ENCODE peak calls at places on chromosomes 6 and 20, in nine cellular contexts. One of them, this sample, is unnamed.

GRCh38 chr20:44398303-44398702 is 42.8 kb downstream of the HNF4A start:
- DNase-seq in uterus: no peak
- DNase-seq in GM13977: no peak
- DNase-seq in upper lobe of right lung: no peak
- DNase-seq in GM20000: no peak
- DNase-seq in psoas muscle: no peak
- DNase-seq in fibroblast of mammary gland: peak; percentile 93
- DNase-seq in H9: no peak
- DNase-seq in endothelial cell of umbilical vein: no peak
- DNase-seq in this sample: no peak

GRCh38 chr20:31606928-31607639 is 2.0 kb downstream of the ID1 start:
- DNase-seq in psoas muscle: no peak
- DNase-seq in uterus: no peak
- DNase-seq in upper lobe of right lung: peak; percentile 74
- DNase-seq in GM13977: peak; percentile 26
- DNase-seq in endothelial cell of umbilical vein: peak; percentile 60
- DNase-seq in H9: peak; percentile 69
- DNase-seq in fibroblast of mammary gland: peak; percentile 79
- DNase-seq in GM20000: peak; percentile 33
- DNase-seq in this sample: no peak

GRCh38 chr6:168456907-168457771 is 16.2 kb downstream of the SMOC2 start:
- DNase-seq in upper lobe of right lung: no peak
- DNase-seq in H9: no peak
- DNase-seq in GM13977: no peak
- DNase-seq in uterus: no peak
- DNase-seq in endothelial cell of umbilical vein: no peak
- DNase-seq in fibroblast of mammary gland: no peak
- DNase-seq in GM20000: no peak
- DNase-seq in psoas muscle: no peak
- DNase-seq in this sample: no peak

GRCh38 chr6:5665173-5665572 is 341.6 kb downstream of the NRN1 start:
- DNase-seq in GM20000: no peak
- DNase-seq in uterus: no peak
- DNase-seq in H9: no peak
- DNase-seq in endothelial cell of umbilical vein: no peak
- DNase-seq in GM13977: no peak
- DNase-seq in upper lobe of right lung: no peak
- DNase-seq in fibroblast of mammary gland: no peak
- DNase-seq in psoas muscle: no peak
- DNase-seq in this sample: no peak

GRCh38 chr6:36547646-36548400 is 544 bp upstream of the STK38 start:
- DNase-seq in uterus: no peak
- DNase-seq in GM20000: no peak
- DNase-seq in fibroblast of mammary gland: no peak
- DNase-seq in H9: peak; percentile 28
- DNase-seq in upper lobe of right lung: no peak
- DNase-seq in psoas muscle: no peak
- DNase-seq in endothelial cell of umbilical vein: no peak
- DNase-seq in GM13977: no peak
- DNase-seq in this sample: no peak

GRCh38 chr6:87430499-87430898 is 22.7 kb downstream of the CFAP206 start:
- DNase-seq in upper lobe of right lung: no peak
- DNase-seq in GM13977: no peak
- DNase-seq in psoas muscle: no peak
- DNase-seq in fibroblast of mammary gland: no peak
- DNase-seq in endothelial cell of umbilical vein: no peak
- DNase-seq in GM20000: no peak
- DNase-seq in uterus: no peak
- DNase-seq in H9: no peak
- DNase-seq in this sample: no peak

GRCh38 chr20:18224968-18225568 is 63.3 kb upstream of the ZNF133 start:
- DNase-seq in upper lobe of right lung: no peak
- DNase-seq in uterus: no peak
- DNase-seq in GM13977: no peak
- DNase-seq in endothelial cell of umbilical vein: peak; percentile 83
- DNase-seq in GM20000: no peak
- DNase-seq in fibroblast of mammary gland: peak; percentile 79
- DNase-seq in H9: no peak
- DNase-seq in psoas muscle: peak; percentile 68
- DNase-seq in this sample: no peak

GRCh38 chr6:165636415-165637048 is 26.5 kb downstream of the PDE10A start:
- DNase-seq in psoas muscle: no peak
- DNase-seq in uterus: no peak
- DNase-seq in H9: peak; percentile 42
- DNase-seq in GM20000: no peak
- DNase-seq in GM13977: no peak
- DNase-seq in upper lobe of right lung: no peak
- DNase-seq in fibroblast of mammary gland: no peak
- DNase-seq in endothelial cell of umbilical vein: peak; percentile 64
- DNase-seq in this sample: no peak

GRCh38 chr6:153436346-153436745 is 305.3 kb upstream of the RGS17 start:
- DNase-seq in GM13977: no peak
- DNase-seq in fibroblast of mammary gland: no peak
- DNase-seq in H9: peak; percentile 30
- DNase-seq in endothelial cell of umbilical vein: no peak
- DNase-seq in uterus: no peak
- DNase-seq in psoas muscle: no peak
- DNase-seq in GM20000: no peak
- DNase-seq in upper lobe of right lung: no peak
- DNase-seq in this sample: no peak

GRCh38 chr6:29797120-29797519 is 30.5 kb upstream of the HLA-G start:
- DNase-seq in endothelial cell of umbilical vein: no peak
- DNase-seq in upper lobe of right lung: no peak
- DNase-seq in GM20000: no peak
- DNase-seq in GM13977: no peak
- DNase-seq in psoas muscle: no peak
- DNase-seq in fibroblast of mammary gland: peak; percentile 95
- DNase-seq in uterus: no peak
- DNase-seq in H9: no peak
- DNase-seq in this sample: no peak

GRCh38 chr20:15862178-15862577 is 711.1 kb downstream of the KIF16B start:
- DNase-seq in psoas muscle: no peak
- DNase-seq in endothelial cell of umbilical vein: no peak
- DNase-seq in uterus: no peak
- DNase-seq in fibroblast of mammary gland: no peak
- DNase-seq in GM20000: no peak
- DNase-seq in GM13977: no peak
- DNase-seq in H9: no peak
- DNase-seq in upper lobe of right lung: no peak
- DNase-seq in this sample: no peak

GRCh38 chr6:1552296-1552761 is 57.4 kb upstream of the FOXC1 start:
- DNase-seq in H9: no peak
- DNase-seq in GM13977: peak; percentile 72
- DNase-seq in psoas muscle: no peak
- DNase-seq in GM20000: peak; percentile 53
- DNase-seq in upper lobe of right lung: no peak
- DNase-seq in fibroblast of mammary gland: peak; percentile 69
- DNase-seq in endothelial cell of umbilical vein: peak; percentile 15
- DNase-seq in uterus: no peak
- DNase-seq in this sample: peak; percentile 52

GRCh38 chr6:149984778-149985177 is 21.0 kb downstream of the ULBP1 start:
- DNase-seq in uterus: no peak
- DNase-seq in psoas muscle: no peak
- DNase-seq in GM13977: no peak
- DNase-seq in fibroblast of mammary gland: no peak
- DNase-seq in endothelial cell of umbilical vein: no peak
- DNase-seq in GM20000: no peak
- DNase-seq in upper lobe of right lung: no peak
- DNase-seq in H9: no peak
- DNase-seq in this sample: no peak

GRCh38 chr6:78611886-78612480 is 255.4 kb upstream of the IRAK1BP1 start:
- DNase-seq in psoas muscle: no peak
- DNase-seq in upper lobe of right lung: no peak
- DNase-seq in fibroblast of mammary gland: peak; percentile 34
- DNase-seq in GM20000: peak; percentile 11
- DNase-seq in endothelial cell of umbilical vein: peak; percentile 40
- DNase-seq in GM13977: no peak
- DNase-seq in H9: no peak
- DNase-seq in uterus: no peak
- DNase-seq in this sample: no peak

GRCh38 chr6:38080889-38081288 is 261.4 kb downstream of the ZFAND3 start:
- DNase-seq in H9: no peak
- DNase-seq in uterus: no peak
- DNase-seq in GM20000: no peak
- DNase-seq in GM13977: no peak
- DNase-seq in endothelial cell of umbilical vein: peak; percentile 43
- DNase-seq in upper lobe of right lung: no peak
- DNase-seq in psoas muscle: no peak
- DNase-seq in fibroblast of mammary gland: no peak
- DNase-seq in this sample: no peak

GRCh38 chr6:105618247-105618646 is 215.4 kb upstream of the PREP start:
- DNase-seq in endothelial cell of umbilical vein: no peak
- DNase-seq in uterus: no peak
- DNase-seq in psoas muscle: no peak
- DNase-seq in H9: no peak
- DNase-seq in GM13977: no peak
- DNase-seq in GM20000: no peak
- DNase-seq in upper lobe of right lung: no peak
- DNase-seq in fibroblast of mammary gland: no peak
- DNase-seq in this sample: no peak

GRCh38 chr6:83231146-83231545 is 38.0 kb downstream of the RWDD2A start:
- DNase-seq in H9: no peak
- DNase-seq in psoas muscle: no peak
- DNase-seq in upper lobe of right lung: no peak
- DNase-seq in uterus: no peak
- DNase-seq in GM13977: no peak
- DNase-seq in GM20000: no peak
- DNase-seq in endothelial cell of umbilical vein: no peak
- DNase-seq in fibroblast of mammary gland: peak; percentile 44
- DNase-seq in this sample: no peak

GRCh38 chr6:17907467-17908229 is 79.8 kb downstream of the KIF13A start:
- DNase-seq in GM20000: no peak
- DNase-seq in endothelial cell of umbilical vein: no peak
- DNase-seq in upper lobe of right lung: peak; percentile 69
- DNase-seq in H9: no peak
- DNase-seq in fibroblast of mammary gland: peak; percentile 100
- DNase-seq in GM13977: no peak
- DNase-seq in uterus: peak; percentile 71
- DNase-seq in psoas muscle: peak; percentile 90
- DNase-seq in this sample: no peak

GRCh38 chr6:134178230-134179044 is 126.0 kb upstream of the SLC2A12 start:
- DNase-seq in upper lobe of right lung: peak; percentile 84
- DNase-seq in GM13977: peak; percentile 59
- DNase-seq in fibroblast of mammary gland: peak; percentile 96
- DNase-seq in H9: peak; percentile 92
- DNase-seq in uterus: peak; percentile 72
- DNase-seq in psoas muscle: peak; percentile 81
- DNase-seq in endothelial cell of umbilical vein: peak; percentile 94
- DNase-seq in GM20000: peak; percentile 69
- DNase-seq in this sample: peak; percentile 57

GRCh38 chr6:149364558-149364957 is 35.5 kb upstream of the SUMO4 start:
- DNase-seq in GM13977: no peak
- DNase-seq in fibroblast of mammary gland: no peak
- DNase-seq in upper lobe of right lung: no peak
- DNase-seq in H9: no peak
- DNase-seq in uterus: no peak
- DNase-seq in psoas muscle: no peak
- DNase-seq in GM20000: no peak
- DNase-seq in endothelial cell of umbilical vein: no peak
- DNase-seq in this sample: no peak

GRCh38 chr6:118999494-118999893 is 64.5 kb upstream of the MCM9 start:
- DNase-seq in uterus: no peak
- DNase-seq in upper lobe of right lung: no peak
- DNase-seq in endothelial cell of umbilical vein: no peak
- DNase-seq in GM13977: no peak
- DNase-seq in H9: no peak
- DNase-seq in fibroblast of mammary gland: no peak
- DNase-seq in GM20000: no peak
- DNase-seq in psoas muscle: no peak
- DNase-seq in this sample: no peak
- TF ChIP-seq CTCF in uterus: no peak
- TF ChIP-seq CTCF in upper lobe of right lung: no peak
- TF ChIP-seq CTCF in endothelial cell of umbilical vein: no peak
- TF ChIP-seq CTCF in GM13977: no peak
- TF ChIP-seq CTCF in H9: no peak
- TF ChIP-seq CTCF in fibroblast of mammary gland: no peak
- TF ChIP-seq CTCF in GM20000: no peak
- TF ChIP-seq CTCF in psoas muscle: no peak
- TF ChIP-seq CTCF in this sample: no peak

GRCh38 chr20:51680067-51680749 is 88.0 kb downstream of the ATP9A start:
- DNase-seq in fibroblast of mammary gland: no peak
- DNase-seq in endothelial cell of umbilical vein: no peak
- DNase-seq in psoas muscle: no peak
- DNase-seq in uterus: no peak
- DNase-seq in GM13977: no peak
- DNase-seq in upper lobe of right lung: no peak
- DNase-seq in H9: no peak
- DNase-seq in GM20000: no peak
- DNase-seq in this sample: no peak

GRCh38 chr20:51679254-51679921 is 88.8 kb downstream of the ATP9A start:
- DNase-seq in psoas muscle: no peak
- DNase-seq in GM13977: no peak
- DNase-seq in H9: no peak
- DNase-seq in uterus: no peak
- DNase-seq in GM20000: no peak
- DNase-seq in fibroblast of mammary gland: no peak
- DNase-seq in endothelial cell of umbilical vein: no peak
- DNase-seq in upper lobe of right lung: no peak
- DNase-seq in this sample: no peak

GRCh38 chr20:51678041-51678697 is 90.0 kb downstream of the ATP9A start:
- DNase-seq in psoas muscle: peak; percentile 60
- DNase-seq in H9: no peak
- DNase-seq in fibroblast of mammary gland: no peak
- DNase-seq in GM13977: no peak
- DNase-seq in GM20000: no peak
- DNase-seq in uterus: peak; percentile 30
- DNase-seq in endothelial cell of umbilical vein: no peak
- DNase-seq in upper lobe of right lung: no peak
- DNase-seq in this sample: no peak
- TF ChIP-seq CTCF in psoas muscle: no peak
- TF ChIP-seq CTCF in H9: no peak
- TF ChIP-seq CTCF in fibroblast of mammary gland: no peak
- TF ChIP-seq CTCF in GM13977: no peak
- TF ChIP-seq CTCF in GM20000: no peak
- TF ChIP-seq CTCF in uterus: no peak
- TF ChIP-seq CTCF in endothelial cell of umbilical vein: no peak
- TF ChIP-seq CTCF in upper lobe of right lung: no peak
- TF ChIP-seq CTCF in this sample: no peak

GRCh38 chr6:170281331-170282292 is 9.3 kb downstream of the DLL1 start:
- DNase-seq in endothelial cell of umbilical vein: no peak
- DNase-seq in uterus: no peak
- DNase-seq in fibroblast of mammary gland: no peak
- DNase-seq in H9: no peak
- DNase-seq in upper lobe of right lung: peak; percentile 64
- DNase-seq in GM13977: no peak
- DNase-seq in GM20000: no peak
- DNase-seq in psoas muscle: peak; percentile 48
- DNase-seq in this sample: no peak
- TF ChIP-seq CTCF in endothelial cell of umbilical vein: no peak
- TF ChIP-seq CTCF in uterus: no peak
- TF ChIP-seq CTCF in fibroblast of mammary gland: no peak
- TF ChIP-seq CTCF in H9: no peak
- TF ChIP-seq CTCF in upper lobe of right lung: no peak
- TF ChIP-seq CTCF in GM13977: no peak
- TF ChIP-seq CTCF in GM20000: no peak
- TF ChIP-seq CTCF in psoas muscle: no peak
- TF ChIP-seq CTCF in this sample: no peak

DNA sequence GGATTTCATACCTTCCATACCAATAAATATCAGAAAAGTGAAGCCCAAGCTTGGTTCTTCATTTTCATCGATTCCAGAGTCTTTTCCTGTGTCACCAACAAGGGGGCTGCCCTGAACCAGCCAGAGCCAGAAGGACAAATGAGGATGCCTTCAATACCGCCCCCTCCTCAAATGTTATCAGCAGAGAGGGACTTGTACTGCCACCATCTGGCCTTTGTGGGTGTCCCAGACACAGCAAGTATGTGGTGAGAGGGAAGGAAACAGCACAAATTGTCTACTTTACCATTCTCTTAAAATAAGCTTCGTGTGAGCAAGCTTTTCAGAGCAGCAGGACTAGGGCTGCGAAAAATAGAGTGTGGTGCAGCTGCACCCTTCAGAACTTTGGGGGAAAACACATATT is 165.3 kb downstream of the SOBP start:
- DNase-seq in uterus: no peak
- DNase-seq in GM20000: no peak
- DNase-seq in fibroblast of mammary gland: no peak
- DNase-seq in endothelial cell of umbilical vein: peak; percentile 29
- DNase-seq in H9: peak; percentile 66
- DNase-seq in upper lobe of right lung: no peak
- DNase-seq in psoas muscle: no peak
- DNase-seq in GM13977: peak; percentile 19
- DNase-seq in this sample: no peak
- TF ChIP-seq CTCF in uterus: no peak
- TF ChIP-seq CTCF in GM20000: no peak
- TF ChIP-seq CTCF in fibroblast of mammary gland: peak; percentile 35
- TF ChIP-seq CTCF in endothelial cell of umbilical vein: peak; percentile 40
- TF ChIP-seq CTCF in H9: peak; percentile 82
- TF ChIP-seq CTCF in upper lobe of right lung: peak; percentile 37
- TF ChIP-seq CTCF in psoas muscle: peak; percentile 12
- TF ChIP-seq CTCF in GM13977: peak; percentile 60
- TF ChIP-seq CTCF in this sample: peak; percentile 35

This sample was measured in GM13976.